ENCODE peak calls at places on chromosomes 4 and X, in six cellular contexts. R is cardiac fibroblast, X is smooth muscle cell of the brain vasculature, Q is SK-N-MC, A is chondrocyte, Z is glomerular endothelial cell. M is an unnamed sample.

GRCh38 chr4:992297-993110 is 700 bp downstream of the SLC26A1 start:
- DNase-seq in R (no peak), X (no peak), Q (no peak), A (no peak), Z (no peak), M (no peak)

GRCh38 chr4:136395212-136395722 is 1137.0 kb downstream of the PCDH18 start:
- DNase-seq in R (no peak), X (no peak), Q (no peak), A (no peak), Z (no peak), M (no peak)

GRCh38 chr4:105679186-105679585 is 29.3 kb downstream of the INTS12 start:
- DNase-seq in R (no peak), X (no peak), Q (no peak), A (no peak), Z (no peak), M (no peak)

GRCh38 chrX:38175140-38175539 is 45.5 kb downstream of the SRPX start:
- DNase-seq in R (no peak), X (no peak), Q (no peak), A (no peak), Z (no peak), M (no peak)

GRCh38 chr4:154583677-154584076 is 6.9 kb downstream of the FGA start:
- DNase-seq in R (no peak), X (no peak), Q (no peak), A (no peak), Z (no peak), M (no peak)

GRCh38 chr4:103091601-103092223 is 7.9 kb downstream of the BDH2 start:
- DNase-seq in R (peak), X (no peak), Q (peak), A (no peak), Z (no peak), M (peak)

GRCh38 chr4:158484173-158484885 is 37.4 kb upstream of the RXFP1 start:
- DNase-seq in R (no peak), X (no peak), Q (no peak), A (no peak), Z (no peak), M (no peak)

GRCh38 chr4:182922551-182923284 is 5.5 kb upstream of the DCTD start:
- DNase-seq in R (peak), X (no peak), Q (no peak), A (no peak), Z (no peak), M (no peak)

GRCh38 chr4:118289794-118290193 is 63.0 kb downstream of the PRSS12 start:
- DNase-seq in R (peak), X (no peak), Q (peak), A (no peak), Z (no peak), M (no peak)

GRCh38 chr4:5708171-5708828 is at the start of gene EVC2:
- DNase-seq in R (peak), X (no peak), Q (no peak), A (no peak), Z (no peak), M (no peak)

GRCh38 chrX:134236690-134237362 is at the start of gene CCDC160:
- DNase-seq in R (peak), X (peak), Q (no peak), A (peak), Z (no peak), M (no peak)

GRCh38 chr4:183200453-183200852 is 101.4 kb downstream of the WWC2 start:
- DNase-seq in R (peak), X (peak), Q (no peak), A (no peak), Z (peak), M (no peak)

GRCh38 chr4:85787133-85787532 is 312.2 kb downstream of the ARHGAP24 start:
- DNase-seq in R (peak), X (no peak), Q (no peak), A (no peak), Z (no peak), M (no peak)

GRCh38 chr4:149987330-149987751 is 90.9 kb upstream of the DCLK2 start:
- DNase-seq in R (peak), X (peak), Q (peak), A (no peak), Z (peak), M (no peak)

GRCh38 chrX:124619710-124620109 is 273.3 kb downstream of the SH2D1A start:
- DNase-seq in R (no peak), X (no peak), Q (no peak), A (no peak), Z (no peak), M (no peak)

GRCh38 chr4:31114821-31115220 is 394.7 kb downstream of the PCDH7 start:
- DNase-seq in R (no peak), X (no peak), Q (no peak), A (no peak), Z (no peak), M (no peak)

GRCh38 chrX:1661048-1661921 is 46.4 kb downstream of the ASMT start:
- DNase-seq in R (no peak), X (no peak), Q (no peak), A (no peak), Z (no peak), M (peak)

GRCh38 chr4:126097155-126097554 is 782.4 kb downstream of the FAT4 start:
- DNase-seq in R (no peak), X (no peak), Q (no peak), A (no peak), Z (no peak), M (no peak)

GRCh38 chrX:31323658-31324057 is 251.8 kb upstream of the FTHL17 start:
- DNase-seq in R (no peak), X (no peak), Q (no peak), A (no peak), Z (no peak), M (no peak)

GRCh38 chr4:103292373-103292772 is 94.2 kb upstream of the CENPE start:
- DNase-seq in R (no peak), X (no peak), Q (no peak), A (no peak), Z (no peak), M (no peak)

GRCh38 chr4:7516773-7517144 is 82.0 kb upstream of the PSAPL1 start:
- DNase-seq in R (no peak), X (no peak), Q (no peak), A (no peak), Z (no peak), M (no peak)

M was measured in CD8-positive, alpha-beta memory T cell.